ENCODE peak calls at places on chromosomes 13 and 19, in ten cellular contexts. M is ascending aorta; R is neural progenitor cell; Y is cardiac muscle cell; B is activated T-cell treated with anti-CD3 and anti-CD28 coated beads, Interleukin-2, amount 50 U/mL, for 4 hours; O is SK-N-DZ; T is anterior cingulate cortex; U is stimulated activated CD8-positive, alpha-beta memory T cell treated with anti-CD3 and anti-CD28 coated beads, Interleukin-15, amount 100 ng/mL, for 48 hours; N is pancreas; C is stimulated activated CD4-positive, alpha-beta T cell treated with anti-CD3 and anti-CD28 coated beads, Interleukin-12 subunit alpha, Interleukin-12 subunit beta, amount 100 ng/mL, for 48 hours. V is an unnamed sample.

GRCh38 chr13:66048888-66049287 is 1181.2 kb downstream of the PCDH9 start:
- DNase-seq in M (no peak), R (no peak), Y (no peak), B (no peak), O (no peak), T (no peak), U (no peak), N (no peak), C (no peak), V (no peak)

GRCh38 chr13:99225078-99225477 is 24.4 kb downstream of the UBAC2 start:
- DNase-seq in M (no peak), R (no peak), Y (no peak), B (no peak), O (no peak), T (no peak), U (no peak), N (no peak), C (no peak), V (no peak)

GRCh38 chr13:82654851-82655517 is 1227.3 kb downstream of the SLITRK1 start:
- DNase-seq in M (peak), R (no peak), Y (no peak), B (no peak), O (no peak), T (no peak), U (no peak), N (peak), C (no peak), V (peak)

GRCh38 chr19:44582581-44583265 is 30.6 kb upstream of the IGSF23 start:
- DNase-seq in M (no peak), R (peak), Y (peak), B (no peak), O (no peak), T (no peak), U (no peak), N (no peak), C (peak), V (no peak)

GRCh38 chr19:9128171-9128570 is 1.4 kb upstream of the OR7G3 start:
- DNase-seq in M (no peak), R (no peak), Y (no peak), B (no peak), O (no peak), T (no peak), U (no peak), N (no peak), C (no peak), V (peak)

GRCh38 chr13:94033830-94034642 is 445.4 kb downstream of the DCT start:
- DNase-seq in M (no peak), R (no peak), Y (no peak), B (no peak), O (no peak), T (no peak), U (no peak), N (no peak), C (no peak), V (peak)

GRCh38 chr13:25899952-25900351 is 151.9 kb downstream of the SHISA2 start:
- DNase-seq in M (no peak), R (no peak), Y (no peak), B (no peak), O (no peak), T (no peak), U (no peak), N (no peak), C (no peak), V (no peak)

GRCh38 chr19:37970699-37971098 is 63.7 kb downstream of the SIPA1L3 start:
- DNase-seq in M (no peak), R (no peak), Y (no peak), B (no peak), O (no peak), T (no peak), U (no peak), N (no peak), C (no peak), V (no peak)

GRCh38 chr13:67914535-67914934 is 684.4 kb upstream of the PCDH9 start:
- DNase-seq in M (no peak), R (no peak), Y (no peak), B (no peak), O (no peak), T (no peak), U (no peak), N (peak), C (no peak), V (no peak)

GRCh38 chr13:36357231-36357630 is 11.0 kb upstream of the SPART start:
- DNase-seq in M (no peak), R (no peak), Y (no peak), B (no peak), O (no peak), T (no peak), U (no peak), N (no peak), C (no peak), V (no peak)

GRCh38 chr19:5395541-5395940 is 54.9 kb upstream of the PTPRS start:
- DNase-seq in M (no peak), R (peak), Y (no peak), B (no peak), O (no peak), T (no peak), U (no peak), N (no peak), C (no peak), V (peak)

GRCh38 chr13:97002581-97002980 is 8.3 kb upstream of the OXGR1 start:
- DNase-seq in M (no peak), R (no peak), Y (no peak), B (no peak), O (no peak), T (no peak), U (no peak), N (no peak), C (no peak), V (no peak)

GRCh38 chr19:334296-335071 is 10.1 kb downstream of the MIER2 start:
- DNase-seq in M (no peak), R (no peak), Y (no peak), B (no peak), O (no peak), T (no peak), U (no peak), N (no peak), C (no peak), V (no peak)

GRCh38 chr13:47168086-47168485 is 271.2 kb upstream of the HTR2A start:
- DNase-seq in M (no peak), R (no peak), Y (no peak), B (no peak), O (no peak), T (no peak), U (no peak), N (no peak), C (no peak), V (peak)

GRCh38 chr19:18416778-18417249 is 2.4 kb upstream of the SSBP4 start:
- DNase-seq in M (peak), R (peak), Y (peak), B (peak), O (peak), T (peak), U (peak), N (peak), C (peak), V (peak)

GRCh38 chr19:16849168-16849567 is 20.0 kb downstream of the SIN3B start:
- DNase-seq in M (no peak), R (no peak), Y (no peak), B (no peak), O (no peak), T (no peak), U (no peak), N (no peak), C (no peak), V (peak)

GRCh38 chr13:112941349-112941748 is 27.7 kb upstream of the MCF2L start:
- DNase-seq in M (no peak), R (no peak), Y (no peak), B (no peak), O (no peak), T (no peak), U (no peak), N (no peak), C (no peak), V (no peak)